ENCODE peak calls at places on chromosomes 2 and 18, in four cellular contexts. One of them, this sample, is unnamed.

GRCh38 chr18:55497825-55498403 is 90.1 kb downstream of the TCF4 start:
- DNase-seq in RWPE1: no peak
- DNase-seq in esophagus squamous epithelium: no peak
- DNase-seq in psoas muscle: no peak
- DNase-seq in this sample: no peak

GRCh38 chr2:196758474-196759377 is 40.8 kb downstream of the GTF3C3 start:
- DNase-seq in RWPE1: no peak
- DNase-seq in esophagus squamous epithelium: no peak
- DNase-seq in psoas muscle: no peak
- DNase-seq in this sample: no peak

GRCh38 chr2:123165616-123166015 is 859.5 kb upstream of the CNTNAP5 start:
- DNase-seq in RWPE1: no peak
- DNase-seq in esophagus squamous epithelium: no peak
- DNase-seq in psoas muscle: no peak
- DNase-seq in this sample: no peak

GRCh38 chr2:179861027-179861776 is at the start of gene ZNF385B:
- DNase-seq in RWPE1: peak; percentile 3
- DNase-seq in esophagus squamous epithelium: no peak
- DNase-seq in psoas muscle: peak; percentile 58
- DNase-seq in this sample: no peak

GRCh38 chr2:96564026-96564425 is 27.5 kb downstream of the ARID5A start:
- DNase-seq in RWPE1: no peak
- DNase-seq in esophagus squamous epithelium: no peak
- DNase-seq in psoas muscle: no peak
- DNase-seq in this sample: no peak

GRCh38 chr2:19801367-19802087 is 100.3 kb downstream of the TTC32 start:
- DNase-seq in RWPE1: peak; percentile 93
- DNase-seq in esophagus squamous epithelium: no peak
- DNase-seq in psoas muscle: peak; percentile 97
- DNase-seq in this sample: no peak

GRCh38 chr2:241606186-241606585 is 30.8 kb downstream of the THAP4 start:
- DNase-seq in RWPE1: no peak
- DNase-seq in esophagus squamous epithelium: no peak
- DNase-seq in psoas muscle: no peak
- DNase-seq in this sample: no peak

GRCh38 chr2:197556456-197556855 is 40.6 kb downstream of the MOB4 start:
- DNase-seq in RWPE1: no peak
- DNase-seq in esophagus squamous epithelium: no peak
- DNase-seq in psoas muscle: no peak
- DNase-seq in this sample: no peak

GRCh38 chr2:10360460-10361219 is 57.9 kb downstream of the HPCAL1 start:
- DNase-seq in RWPE1: no peak
- DNase-seq in esophagus squamous epithelium: no peak
- DNase-seq in psoas muscle: peak; percentile 29
- DNase-seq in this sample: no peak

GRCh38 chr2:27717070-27717453 is 53.4 kb downstream of the SLC4A1AP start:
- DNase-seq in RWPE1: peak; percentile 71
- DNase-seq in esophagus squamous epithelium: no peak
- DNase-seq in psoas muscle: no peak
- DNase-seq in this sample: no peak

GRCh38 chr18:3264362-3264761 is 2.4 kb downstream of the MYL12B start:
- DNase-seq in RWPE1: no peak
- DNase-seq in esophagus squamous epithelium: no peak
- DNase-seq in psoas muscle: no peak
- DNase-seq in this sample: no peak

GRCh38 chr2:133561045-133561852 is 7.0 kb downstream of the NCKAP5 start:
- DNase-seq in RWPE1: peak; percentile 28
- DNase-seq in esophagus squamous epithelium: no peak
- DNase-seq in psoas muscle: no peak
- DNase-seq in this sample: no peak

GRCh38 chr2:128341621-128342020 is 23.0 kb upstream of the HS6ST1 start:
- DNase-seq in RWPE1: no peak
- DNase-seq in esophagus squamous epithelium: no peak
- DNase-seq in psoas muscle: no peak
- DNase-seq in this sample: no peak

GRCh38 chr2:194602750-194603149 is 1054.3 kb upstream of the SLC39A10 start:
- DNase-seq in RWPE1: no peak
- DNase-seq in esophagus squamous epithelium: no peak
- DNase-seq in psoas muscle: no peak
- DNase-seq in this sample: no peak

GRCh38 chr2:212732860-212733259 is 194.3 kb upstream of the ERBB4 start:
- DNase-seq in RWPE1: no peak
- DNase-seq in esophagus squamous epithelium: no peak
- DNase-seq in psoas muscle: no peak
- DNase-seq in this sample: no peak

GRCh38 chr2:185219981-185220380 is 518.6 kb upstream of the FSIP2 start:
- DNase-seq in RWPE1: peak; percentile 3
- DNase-seq in esophagus squamous epithelium: no peak
- DNase-seq in psoas muscle: no peak
- DNase-seq in this sample: no peak

GRCh38 chr2:231611273-231612198 is 18.9 kb downstream of the TEX44 start:
- DNase-seq in RWPE1: peak; percentile 88
- DNase-seq in esophagus squamous epithelium: no peak
- DNase-seq in psoas muscle: no peak
- DNase-seq in this sample: no peak

GRCh38 chr2:73218298-73218697 is 4.3 kb downstream of the SMYD5 start:
- DNase-seq in RWPE1: peak; percentile 31
- DNase-seq in esophagus squamous epithelium: no peak
- DNase-seq in psoas muscle: peak; percentile 65
- DNase-seq in this sample: no peak

GRCh38 chr2:227301523-227301922 is 23.5 kb upstream of the MFF start:
- DNase-seq in RWPE1: no peak
- DNase-seq in esophagus squamous epithelium: no peak
- DNase-seq in psoas muscle: no peak
- DNase-seq in this sample: no peak

GRCh38 chr2:16142383-16143361 is 202.3 kb downstream of the MYCN start:
- DNase-seq in RWPE1: no peak
- DNase-seq in esophagus squamous epithelium: no peak
- DNase-seq in psoas muscle: no peak
- DNase-seq in this sample: no peak

GRCh38 chr18:75678662-75679061 is 251.2 kb upstream of the SMIM21 start:
- DNase-seq in RWPE1: no peak
- DNase-seq in esophagus squamous epithelium: no peak
- DNase-seq in psoas muscle: no peak
- DNase-seq in this sample: no peak

GRCh38 chr18:53375641-53376040 is 848.8 kb downstream of the MBD2 start:
- DNase-seq in RWPE1: no peak
- DNase-seq in esophagus squamous epithelium: no peak
- DNase-seq in psoas muscle: no peak
- DNase-seq in this sample: no peak

GRCh38 chr18:3012306-3012919 is 531 bp downstream of the LPIN2 start:
- DNase-seq in RWPE1: peak; percentile 34
- DNase-seq in esophagus squamous epithelium: no peak
- DNase-seq in psoas muscle: peak; percentile 71
- DNase-seq in this sample: peak; percentile 59

GRCh38 chr2:144886847-144887246 is 366.9 kb upstream of the ZEB2 start:
- DNase-seq in RWPE1: no peak
- DNase-seq in esophagus squamous epithelium: no peak
- DNase-seq in psoas muscle: peak; percentile 62
- DNase-seq in this sample: no peak

GRCh38 chr2:109335586-109336266 is 206.7 kb downstream of the SH3RF3 start:
- DNase-seq in RWPE1: no peak
- DNase-seq in esophagus squamous epithelium: no peak
- DNase-seq in psoas muscle: no peak
- DNase-seq in this sample: no peak

GRCh38 chr2:181810823-181811695 is 80.5 kb upstream of the ITPRID2 start:
- DNase-seq in RWPE1: peak; percentile 93
- DNase-seq in esophagus squamous epithelium: no peak
- DNase-seq in psoas muscle: no peak
- DNase-seq in this sample: no peak

GRCh38 chr2:98464772-98465310 is 20.2 kb downstream of the INPP4A start:
- DNase-seq in RWPE1: no peak
- DNase-seq in esophagus squamous epithelium: no peak
- DNase-seq in psoas muscle: no peak
- DNase-seq in this sample: no peak

GRCh38 chr2:240461471-240462072 is 26.1 kb downstream of the GPC1 start:
- DNase-seq in RWPE1: no peak
- DNase-seq in esophagus squamous epithelium: no peak
- DNase-seq in psoas muscle: peak; percentile 50
- DNase-seq in this sample: no peak

GRCh38 chr2:233285921-233286320 is 21.7 kb upstream of the SAG start:
- DNase-seq in RWPE1: no peak
- DNase-seq in esophagus squamous epithelium: no peak
- DNase-seq in psoas muscle: no peak
- DNase-seq in this sample: no peak

GRCh38 chr18:3262234-3263171 is 570 bp downstream of the MYL12B start:
- DNase-seq in RWPE1: no peak
- DNase-seq in esophagus squamous epithelium: no peak
- DNase-seq in psoas muscle: peak; percentile 60
- DNase-seq in this sample: no peak

GRCh38 chr2:68686178-68686577 is 42.8 kb downstream of the PROKR1 start:
- DNase-seq in RWPE1: no peak
- DNase-seq in esophagus squamous epithelium: no peak
- DNase-seq in psoas muscle: no peak
- DNase-seq in this sample: no peak

GRCh38 chr2:215626063-215626462 is 190.2 kb upstream of the FN1 start:
- DNase-seq in RWPE1: no peak
- DNase-seq in esophagus squamous epithelium: no peak
- DNase-seq in psoas muscle: no peak
- DNase-seq in this sample: no peak

GRCh38 chr2:241095594-241096290 is 6.3 kb downstream of the MTERF4 start:
- DNase-seq in RWPE1: no peak
- DNase-seq in esophagus squamous epithelium: no peak
- DNase-seq in psoas muscle: no peak
- DNase-seq in this sample: no peak

GRCh38 chr18:63762518-63762917 is 12.7 kb upstream of the SERPINB7 start:
- DNase-seq in RWPE1: peak; percentile 10
- DNase-seq in esophagus squamous epithelium: no peak
- DNase-seq in psoas muscle: no peak
- DNase-seq in this sample: no peak

GRCh38 chr18:35582310-35582682 is 756 bp downstream of the GALNT1 start:
- DNase-seq in RWPE1: no peak
- DNase-seq in esophagus squamous epithelium: no peak
- DNase-seq in psoas muscle: no peak
- DNase-seq in this sample: no peak

GRCh38 chr18:7561907-7562460 is 5.1 kb upstream of the PTPRM start:
- DNase-seq in RWPE1: no peak
- DNase-seq in esophagus squamous epithelium: no peak
- DNase-seq in psoas muscle: no peak
- DNase-seq in this sample: no peak
- H3K27ac ChIP-seq in RWPE1: no peak overlapping the region
- H3K27ac ChIP-seq in esophagus squamous epithelium: no peak overlapping the region
- H3K27ac ChIP-seq in psoas muscle: no peak overlapping the region
- H3K27ac ChIP-seq in this sample: no peak overlapping the region

DNA sequence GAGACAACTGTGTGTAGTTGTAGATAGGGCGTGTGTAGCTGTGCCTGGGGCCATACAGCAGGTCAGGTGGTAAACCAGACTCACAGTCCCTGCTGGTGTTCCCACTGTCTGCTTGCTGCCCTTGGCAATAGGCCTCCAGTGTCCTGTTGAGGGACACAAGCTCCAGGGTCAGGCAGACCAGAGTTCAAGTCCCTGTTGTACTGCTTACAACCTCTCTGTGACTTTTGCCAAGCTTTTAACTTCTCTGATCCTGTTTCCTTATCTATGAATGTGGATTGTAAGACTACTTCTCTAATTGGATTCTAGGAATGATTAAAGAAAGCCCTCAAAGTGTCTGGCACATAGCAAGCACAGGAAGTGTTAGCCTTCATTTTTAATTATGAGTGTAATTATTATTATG is 68.6 kb downstream of the MERTK start:
- DNase-seq in RWPE1: no peak
- DNase-seq in esophagus squamous epithelium: no peak
- DNase-seq in psoas muscle: no peak
- DNase-seq in this sample: no peak
- H3K27ac ChIP-seq in RWPE1: no peak overlapping the region
- H3K27ac ChIP-seq in esophagus squamous epithelium: no peak overlapping the region
- H3K27ac ChIP-seq in psoas muscle: no peak overlapping the region
- H3K27ac ChIP-seq in this sample: no peak overlapping the region

GRCh38 chr2:238729261-238729935 is 118.5 kb upstream of the TWIST2 start:
- DNase-seq in RWPE1: no peak
- DNase-seq in esophagus squamous epithelium: no peak
- DNase-seq in psoas muscle: no peak
- DNase-seq in this sample: no peak
- H3K27ac ChIP-seq in RWPE1: peak overlapping the region; percentile 99
- H3K27ac ChIP-seq in esophagus squamous epithelium: peak overlapping the region; percentile 50
- H3K27ac ChIP-seq in psoas muscle: peak overlapping the region; percentile 46
- H3K27ac ChIP-seq in this sample: no peak overlapping the region

DNA sequence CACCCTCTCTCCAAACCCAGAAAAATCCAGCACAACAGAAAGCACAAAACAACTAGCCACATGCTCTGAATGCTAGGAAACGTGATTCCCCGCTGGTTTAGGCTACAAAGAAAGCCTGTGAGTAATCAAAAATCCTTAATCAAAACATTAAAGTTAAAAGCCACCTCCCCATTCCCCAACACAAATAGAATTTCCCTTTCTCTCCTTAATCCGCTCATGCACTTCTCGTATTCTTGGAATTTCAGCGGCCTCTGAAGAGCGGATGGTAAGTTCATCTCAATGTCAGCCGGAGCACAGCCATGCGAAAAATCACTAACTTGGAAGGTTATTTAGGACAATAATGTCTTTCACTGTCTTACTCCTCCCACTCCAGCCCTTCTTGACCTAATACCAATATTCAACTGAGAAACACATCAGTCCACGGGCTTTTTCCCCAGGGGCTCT is 126.7 kb downstream of the OSBPL1A start:
- DNase-seq in RWPE1: peak; percentile 29
- DNase-seq in esophagus squamous epithelium: no peak
- DNase-seq in psoas muscle: no peak
- DNase-seq in this sample: no peak
- H3K27ac ChIP-seq in RWPE1: peak overlapping the region; percentile 90
- H3K27ac ChIP-seq in esophagus squamous epithelium: peak overlapping the region; percentile 90
- H3K27ac ChIP-seq in psoas muscle: peak overlapping the region; percentile 89
- H3K27ac ChIP-seq in this sample: peak overlapping the region; percentile 95

DNA sequence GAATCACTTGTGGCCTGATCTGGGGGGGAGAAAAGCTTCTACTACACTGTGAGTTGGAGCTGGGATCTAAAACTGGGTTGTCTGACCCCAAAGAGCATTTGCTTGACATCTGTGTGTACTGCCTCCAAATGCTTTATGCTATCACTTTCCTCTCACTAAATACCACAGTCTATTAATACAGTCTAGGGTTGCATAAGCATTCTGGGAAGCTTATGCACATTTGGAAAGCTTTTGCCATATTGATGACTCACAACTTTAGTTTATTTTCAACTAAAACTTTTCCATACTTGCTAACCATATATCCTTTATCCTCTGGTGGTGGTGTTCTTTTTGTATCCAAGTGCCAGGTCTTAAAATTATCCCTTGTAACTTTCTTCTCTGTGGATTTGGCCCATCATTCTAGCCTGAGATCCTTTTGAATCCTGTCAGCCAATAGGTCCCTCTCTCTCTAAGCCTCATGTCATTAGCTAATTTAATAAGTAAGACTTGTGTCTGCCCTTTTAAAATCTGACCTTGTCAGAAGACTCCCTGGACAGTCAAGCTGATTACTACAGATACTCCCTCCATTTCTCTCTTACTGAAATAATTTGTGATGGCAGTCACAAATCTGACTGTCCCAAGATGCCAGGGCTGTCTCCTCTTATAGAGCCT is 72.6 kb downstream of the NXPH2 start:
- DNase-seq in RWPE1: peak; percentile 14
- DNase-seq in esophagus squamous epithelium: no peak
- DNase-seq in psoas muscle: no peak
- DNase-seq in this sample: no peak
- H3K27ac ChIP-seq in RWPE1: no peak overlapping the region
- H3K27ac ChIP-seq in esophagus squamous epithelium: no peak overlapping the region
- H3K27ac ChIP-seq in psoas muscle: peak overlapping the region; percentile 63
- H3K27ac ChIP-seq in this sample: no peak overlapping the region

GRCh38 chr2:8790739-8791162 is 46.7 kb downstream of the KIDINS220 start:
- DNase-seq in RWPE1: no peak
- DNase-seq in esophagus squamous epithelium: no peak
- DNase-seq in psoas muscle: no peak
- DNase-seq in this sample: no peak
- H3K27ac ChIP-seq in RWPE1: no peak overlapping the region
- H3K27ac ChIP-seq in esophagus squamous epithelium: no peak overlapping the region
- H3K27ac ChIP-seq in psoas muscle: no peak overlapping the region
- H3K27ac ChIP-seq in this sample: no peak overlapping the region

This sample was measured in substantia nigra.